ENCODE peak calls at places on chromosome 18, in five cellular contexts. L is esophagus muscularis mucosa, S is ovary, X is upper lobe of left lung, R is stomach. I is an unnamed sample.

GRCh38 chr18:33914399-33914798 is 310.3 kb downstream of the NOL4 start:
- DNase-seq in R (no peak), S (no peak), L (no peak), X (no peak), I (no peak)

GRCh38 chr18:75970212-75970611 is 524.8 kb downstream of the ZNF516 start:
- DNase-seq in L (no peak), R (no peak), X (no peak), S (no peak), I (no peak)

GRCh38 chr18:37253424-37254255 is 312.0 kb downstream of the CELF4 start:
- DNase-seq in X (no peak), S (no peak), R (peak; percentile 63), L (no peak), I (no peak)

GRCh38 chr18:69158949-69159348 is 241.7 kb upstream of the DOK6 start:
- DNase-seq in X (no peak), L (no peak), S (no peak), R (no peak), I (no peak)

GRCh38 chr18:72235422-72235821 is 308.7 kb downstream of the CBLN2 start:
- DNase-seq in X (no peak), L (no peak), R (no peak), S (no peak), I (no peak)

GRCh38 chr18:452801-453200 is 47.7 kb downstream of the COLEC12 start:
- DNase-seq in X (no peak), S (no peak), L (no peak), R (no peak), I (no peak)

GRCh38 chr18:75782826-75783225 is 355.3 kb upstream of the SMIM21 start:
- DNase-seq in L (no peak), X (no peak), S (no peak), R (no peak), I (no peak)

GRCh38 chr18:46623541-46623940 is 33.5 kb downstream of the LOXHD1 start:
- DNase-seq in X (no peak), L (peak; percentile 83), R (no peak), S (no peak), I (no peak)

GRCh38 chr18:72898870-72899840 is 31.4 kb upstream of the NETO1 start:
- DNase-seq in R (no peak), S (no peak), L (no peak), X (no peak), I (no peak)

GRCh38 chr18:68177807-68178702 is 536.9 kb downstream of the TMX3 start:
- DNase-seq in L (no peak), X (peak; percentile 21), S (no peak), R (peak; percentile 25), I (no peak)

GRCh38 chr18:49854681-49855080 is 41.3 kb upstream of the ACAA2 start:
- DNase-seq in X (no peak), R (no peak), S (no peak), L (no peak), I (no peak)

GRCh38 chr18:79958981-79959380 is 5.5 kb upstream of the HSBP1L1 start:
- DNase-seq in L (no peak), S (no peak), R (no peak), X (no peak), I (no peak)

GRCh38 chr18:62521588-62521987 is 1.2 kb upstream of the ZCCHC2 start:
- DNase-seq in X (no peak), S (no peak), L (peak; percentile 31), R (no peak), I (no peak)

GRCh38 chr18:33495278-33495677 is 54.8 kb upstream of the CCDC178 start:
- DNase-seq in X (no peak), L (no peak), S (peak; percentile 27), R (no peak), I (no peak)

GRCh38 chr18:11946756-11947155 is 34.6 kb upstream of the IMPA2 start:
- DNase-seq in S (peak; percentile 39), R (no peak), X (no peak), L (no peak), I (no peak)

GRCh38 chr18:13530215-13530878 is 196.0 kb downstream of the FAM210A start:
- DNase-seq in L (no peak), S (no peak), R (no peak), X (no peak), I (no peak)

GRCh38 chr18:42039396-42039795 is 84.4 kb downstream of the PIK3C3 start:
- DNase-seq in L (no peak), X (no peak), S (no peak), R (no peak), I (no peak)

GRCh38 chr18:63477972-63478371 is 1.2 kb downstream of the SERPINB5 start:
- DNase-seq in X (no peak), S (no peak), L (no peak), R (no peak), I (no peak)

DNA sequence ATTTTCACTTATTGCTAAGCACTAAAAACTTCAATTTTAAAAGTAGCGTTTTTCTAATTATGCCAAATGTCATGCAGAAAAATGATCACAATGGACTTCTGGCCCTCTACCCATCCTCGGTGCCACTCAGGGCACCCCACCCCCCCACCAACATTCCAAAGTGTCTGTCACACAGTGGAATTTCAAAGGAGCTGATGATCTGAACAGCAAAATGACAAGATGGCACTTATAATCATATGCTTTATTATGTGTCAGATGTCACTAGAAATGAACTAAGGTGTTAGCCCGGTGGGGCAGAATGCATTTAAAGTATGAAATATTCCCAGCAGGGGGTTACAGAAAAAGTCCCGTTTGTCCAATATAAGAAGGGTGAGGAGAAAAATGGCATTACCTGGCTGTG is 360.7 kb upstream of the RAB12 start:
- DNase-seq in X (no peak), R (no peak), S (no peak), L (no peak), I (no peak)
- TF ChIP-seq EP300 in X (no peak), R (no peak), S (no peak), L (no peak), I (no peak)

DNA sequence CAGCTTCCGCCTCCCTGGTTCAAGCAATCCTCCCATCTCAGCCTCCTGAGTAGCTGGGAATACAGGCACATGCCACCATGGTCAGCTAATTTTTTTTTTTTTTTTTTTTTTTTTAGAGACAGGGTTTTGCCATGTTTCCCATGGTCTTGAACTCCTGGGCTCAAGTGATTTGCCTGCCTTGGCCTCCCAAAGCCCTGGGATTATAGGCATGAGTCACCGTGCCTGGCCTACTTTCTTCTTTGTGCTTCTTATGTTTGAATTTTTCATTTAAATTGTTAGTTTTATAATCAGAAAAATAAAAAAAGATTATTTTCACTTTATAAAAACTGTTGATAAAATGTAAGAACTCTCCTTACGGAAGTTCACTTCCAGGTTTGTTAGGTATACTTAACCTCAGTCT is 101.5 kb upstream of the LPIN2 start:
- DNase-seq in L (no peak), S (no peak), R (no peak), X (no peak), I (no peak)
- H3K4me1 ChIP-seq in L (no peaks in the 10 kb centered on the region), S (no peaks in the 10 kb centered on the region), R (no peaks in the 10 kb centered on the region), X (no peaks in the 10 kb centered on the region), I (peaks cover 5% of the 10 kb centered on the region)

GRCh38 chr18:48592540-48592939 is 53.7 kb downstream of the CTIF start:
- DNase-seq in R (no peak), S (no peak), L (no peak), X (no peak), I (no peak)
- TF ChIP-seq EP300 in R (no peak), S (no peak), L (no peak), X (no peak), I (no peak)

DNA sequence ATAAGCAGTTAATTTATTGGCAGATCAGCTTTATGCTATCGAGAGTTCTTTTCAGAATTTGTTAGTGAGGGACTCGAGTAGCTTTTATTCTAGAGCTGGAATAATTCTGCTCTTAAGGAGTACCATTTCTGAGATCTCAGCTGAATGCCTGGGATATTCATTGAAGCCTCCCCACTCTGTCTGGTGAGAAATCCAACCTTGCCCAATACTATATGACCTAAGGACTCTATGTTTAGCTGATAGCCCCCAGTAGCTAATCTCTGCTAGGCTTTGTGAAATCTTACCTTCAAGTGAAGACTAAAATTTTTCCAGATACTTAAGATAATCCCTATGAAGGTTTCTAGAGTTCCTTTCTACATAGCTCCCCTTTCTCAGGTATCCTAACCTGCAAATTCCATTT is 261.4 kb downstream of the SETBP1 start:
- DNase-seq in S (no peak), R (no peak), L (no peak), X (no peak), I (no peak)
- H3K4me1 ChIP-seq in S (peaks cover 9% of the 10 kb centered on the region), R (peaks cover 6% of the 10 kb centered on the region), L (peaks cover 53% of the 10 kb centered on the region), X (peaks cover 12% of the 10 kb centered on the region), I (peaks cover 3% of the 10 kb centered on the region)

GRCh38 chr18:25056456-25056855 is 295.5 kb downstream of the ZNF521 start:
- DNase-seq in L (no peak), S (no peak), R (no peak), X (no peak), I (no peak)

GRCh38 chr18:25058520-25058919 is 293.4 kb downstream of the ZNF521 start:
- DNase-seq in R (no peak), L (no peak), X (no peak), S (no peak), I (no peak)

GRCh38 chr18:25057491-25058050 is 294.4 kb downstream of the ZNF521 start:
- DNase-seq in R (no peak), L (no peak), S (no peak), X (no peak), I (no peak)

GRCh38 chr18:25062720-25063119 is 289.2 kb downstream of the ZNF521 start:
- DNase-seq in S (no peak), X (no peak), R (no peak), L (peak; percentile 42), I (no peak)

DNA sequence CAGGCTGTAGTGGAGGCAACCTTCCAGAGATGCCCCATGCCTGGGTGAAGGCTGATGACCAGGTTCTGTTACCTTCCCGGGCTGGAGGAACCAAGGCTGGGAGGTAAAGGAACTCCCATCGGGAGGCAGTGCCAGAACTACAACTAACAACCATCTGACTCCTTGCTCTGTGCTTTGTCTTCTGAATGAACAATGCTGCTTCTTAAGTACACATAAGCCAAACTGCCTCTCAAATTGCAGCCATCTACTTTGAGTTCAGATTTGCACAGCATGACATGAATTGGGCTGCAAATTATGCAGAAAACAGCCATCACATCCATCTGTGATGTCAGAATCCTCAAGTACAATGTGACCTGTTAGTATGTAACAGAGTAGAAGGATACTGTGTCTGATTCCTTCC is 290.6 kb downstream of the ZNF521 start:
- DNase-seq in X (no peak), L (peak; percentile 26), S (no peak), R (no peak), I (no peak)
- TF ChIP-seq EP300 in X (no peak), L (no peak), S (no peak), R (no peak), I (no peak)

GRCh38 chr18:59515147-59515546 is 156.1 kb upstream of the LMAN1 start:
- DNase-seq in R (no peak), X (no peak), L (no peak), S (no peak), I (no peak)
- H3K4me1 ChIP-seq in R (peaks cover 6% of the 10 kb centered on the region), X (peaks cover 12% of the 10 kb centered on the region), L (peaks cover 38% of the 10 kb centered on the region), S (peaks cover 27% of the 10 kb centered on the region), I (peaks cover 48% of the 10 kb centered on the region)

I was measured in suprapubic skin.